ENCODE peak calls at places on chromosomes 1 and 21, in eight cellular contexts. O, Z, T, Q, L, F, D and E are unnamed samples.
A peak's percentile ranks its signal among the peaks of the same experiment; 100 is the strongest.

GRCh38 chr1:170707959-170708666 is 44.2 kb downstream of the PRRX1 start:
- DNase-seq in F (no peak), T (peak; percentile 90), Q (peak; percentile 31), L (no peak), O (no peak), Z (no peak), D (no peak), E (no peak)

GRCh38 chr1:110248746-110249145 is 38.6 kb downstream of the KCNC4 start:
- DNase-seq in F (no peak), O (no peak), T (no peak), Q (no peak), L (no peak), D (no peak), Z (no peak), E (no peak)

GRCh38 chr21:41769106-41769505 is 2.3 kb upstream of the RIPK4 start:
- DNase-seq in T (no peak), D (no peak), O (no peak), Z (no peak), L (peak; percentile 20), Q (no peak), F (no peak), E (peak; percentile 67)

GRCh38 chr1:228695015-228695955 is 40.0 kb upstream of the RHOU start:
- DNase-seq in Z (no peak), F (no peak), L (no peak), Q (no peak), T (no peak), O (no peak), D (no peak), E (no peak)

GRCh38 chr1:219798283-219799030 is 129.9 kb downstream of the SLC30A10 start:
- DNase-seq in T (peak; percentile 64), O (no peak), F (no peak), D (no peak), Q (no peak), Z (no peak), L (no peak), E (no peak)

GRCh38 chr1:151920147-151920546 is 10.8 kb upstream of the THEM4 start:
- DNase-seq in D (no peak), T (no peak), Q (no peak), O (no peak), F (no peak), Z (no peak), L (no peak), E (no peak)

GRCh38 chr1:170864238-170864637 is 71.1 kb upstream of the MROH9 start:
- DNase-seq in Z (no peak), L (no peak), O (no peak), F (peak; percentile 46), D (no peak), Q (peak; percentile 31), T (no peak), E (no peak)

GRCh38 chr1:200006711-200007110 is 20.8 kb upstream of the NR5A2 start:
- DNase-seq in D (no peak), O (no peak), Q (no peak), L (peak; percentile 63), F (no peak), T (no peak), Z (no peak), E (peak; percentile 9)

GRCh38 chr1:161119379-161120061 is 1.6 kb downstream of the NIT1 start:
- DNase-seq in Q (no peak), F (no peak), L (peak; percentile 86), O (no peak), T (peak; percentile 77), D (peak; percentile 90), Z (no peak), E (no peak)

GRCh38 chr1:44545961-44546360 is 128.3 kb downstream of the TMEM53 start:
- DNase-seq in Z (no peak), T (no peak), L (peak; percentile 51), Q (no peak), D (no peak), O (no peak), F (no peak), E (no peak)

GRCh38 chr1:60073605-60074278 is at the start of gene C1orf87:
- DNase-seq in F (no peak), O (no peak), D (peak; percentile 83), Q (no peak), T (no peak), Z (no peak), L (peak; percentile 20), E (no peak)

GRCh38 chr1:185156321-185156853 is 366 bp downstream of the TRMT1L start:
- DNase-seq in D (peak; percentile 53), T (no peak), Z (no peak), L (no peak), O (no peak), F (no peak), Q (no peak), E (no peak)

GRCh38 chr1:112956503-112957132 is 622 bp upstream of the SLC16A1 start:
- DNase-seq in D (peak; percentile 78), Q (peak; percentile 38), O (peak; percentile 10), Z (no peak), T (no peak), F (no peak), L (peak; percentile 5), E (peak; percentile 78)

GRCh38 chr1:107196973-107197562 is 56.2 kb downstream of the NTNG1 start:
- DNase-seq in T (peak; percentile 11), Z (no peak), F (no peak), D (peak; percentile 95), L (peak; percentile 16), O (no peak), Q (no peak), E (no peak)

GRCh38 chr1:183243190-183244065 is 57.4 kb downstream of the LAMC2 start:
- DNase-seq in F (no peak), D (no peak), O (no peak), Q (peak; percentile 76), L (peak; percentile 17), Z (peak; percentile 84), T (peak; percentile 71), E (peak; percentile 84)

GRCh38 chr1:234915923-234916675 is 212.5 kb downstream of the TOMM20 start:
- DNase-seq in T (no peak), Z (peak; percentile 85), O (peak; percentile 80), F (no peak), D (no peak), Q (peak; percentile 66), L (peak; percentile 58), E (no peak)

GRCh38 chr1:29641921-29642320 is 405.6 kb downstream of the PTPRU start:
- DNase-seq in O (no peak), Q (no peak), Z (no peak), F (no peak), T (no peak), D (no peak), L (no peak), E (no peak)

GRCh38 chr1:70627910-70628309 is 216.8 kb downstream of the CTH start:
- DNase-seq in F (no peak), L (peak; percentile 13), O (no peak), T (no peak), Q (no peak), Z (no peak), D (no peak), E (no peak)

GRCh38 chr1:56502700-56503245 is 76.6 kb downstream of the PLPP3 start:
- DNase-seq in D (no peak), Z (no peak), O (no peak), Q (no peak), T (no peak), F (no peak), L (no peak), E (no peak)

GRCh38 chr1:19272064-19272463 is 16.5 kb downstream of the AKR7A3 start:
- DNase-seq in O (no peak), F (no peak), D (no peak), Q (no peak), L (no peak), T (no peak), Z (no peak), E (no peak)

DNA sequence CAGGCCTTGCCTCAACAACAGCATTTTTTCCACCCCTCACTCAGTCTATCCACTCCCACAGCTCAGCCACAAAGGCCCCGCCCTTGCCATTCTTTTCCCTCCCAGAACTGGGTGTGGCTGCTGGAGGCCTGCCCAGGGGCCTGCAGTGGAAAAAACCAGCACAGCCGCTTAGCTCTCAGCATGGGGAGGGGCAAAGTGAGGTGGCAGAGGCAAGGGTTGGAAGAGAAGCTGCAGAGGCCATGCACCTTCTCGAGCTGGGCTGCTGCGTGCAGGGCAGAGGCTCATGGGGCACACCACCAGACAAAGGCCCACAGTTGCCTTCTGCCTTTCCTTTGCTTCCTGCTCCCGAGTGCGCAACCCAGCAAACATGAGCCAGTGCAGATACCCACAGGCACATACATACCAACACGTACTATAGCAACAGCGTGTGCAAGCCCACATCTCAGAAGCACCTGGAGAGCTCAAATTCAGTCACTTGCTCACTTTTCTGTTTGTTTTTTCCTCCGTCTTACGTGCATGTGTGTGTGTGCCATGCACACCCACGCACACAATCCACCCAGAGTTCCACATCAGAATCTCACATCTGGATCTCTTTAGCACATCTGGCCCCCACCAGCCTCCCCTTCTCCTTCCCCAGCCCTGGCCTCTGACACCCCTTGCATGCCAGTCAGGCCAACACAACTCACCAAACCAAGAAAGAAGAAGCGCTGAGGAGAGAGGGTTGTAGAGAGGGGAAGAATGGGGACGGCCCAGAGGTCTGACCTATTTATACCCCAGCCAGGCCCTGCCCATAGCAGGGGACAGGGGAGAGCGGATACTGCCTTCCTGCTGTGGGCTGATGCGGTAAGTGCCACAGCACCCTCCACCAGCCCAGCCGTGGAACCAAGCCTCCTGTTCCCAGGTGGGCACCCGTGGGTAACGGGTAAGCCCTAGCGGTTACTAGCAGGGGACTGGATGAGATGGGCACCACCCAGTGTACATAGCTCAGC is at the start of gene S100A4:
- DNase-seq in T (peak; percentile 99), Q (peak; percentile 95), F (peak; percentile 82), Z (peak; percentile 93), D (peak; percentile 96), L (peak; percentile 97), O (peak; percentile 93), E (peak; percentile 97)
- H3K4me3 ChIP-seq in T (peak within 1 kb of the TSS; percentile 91), Q (peak within 1 kb of the TSS; percentile 52), F (peak within 1 kb of the TSS; percentile 30), Z (peak within 1 kb of the TSS; percentile 60), D (peak within 1 kb of the TSS; percentile 27), L (no peak within 1 kb of the TSS), O (peak within 1 kb of the TSS; percentile 15), E (peak within 1 kb of the TSS; percentile 76)

GRCh38 chr1:168421399-168422004 is 122.3 kb downstream of the XCL2 start:
- DNase-seq in T (no peak), L (no peak), Z (no peak), O (no peak), D (no peak), Q (no peak), F (no peak), E (no peak)
- H3K4me3 ChIP-seq in T (no peak overlapping the region), L (no peak overlapping the region), Z (no peak overlapping the region), O (no peak overlapping the region), D (no peak overlapping the region), Q (no peak overlapping the region), F (no peak overlapping the region), E (no peak overlapping the region)

DNA sequence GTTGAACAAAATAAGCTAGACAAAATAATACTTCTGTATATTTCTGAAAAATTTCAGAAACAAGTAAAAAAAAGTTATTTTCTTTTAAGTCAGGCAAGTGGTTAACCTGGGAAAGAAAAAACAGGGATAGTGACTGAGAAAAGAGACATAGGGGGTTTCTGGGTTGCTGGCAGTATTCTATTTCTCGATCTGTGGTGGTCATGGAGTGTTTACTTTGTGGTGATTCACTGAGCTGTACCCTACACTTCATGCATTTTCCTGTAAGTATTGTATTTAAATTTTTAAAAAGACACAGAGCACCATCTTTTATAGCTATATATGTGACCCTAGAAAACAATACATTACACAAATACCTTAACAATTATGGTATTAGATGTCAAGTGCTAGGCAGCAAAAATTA is 58.2 kb downstream of the ZNF644 start:
- DNase-seq in Q (no peak), F (no peak), D (no peak), T (no peak), L (no peak), O (no peak), Z (no peak), E (no peak)
- H3K4me3 ChIP-seq in Q (no peak overlapping the region), F (no peak overlapping the region), D (no peak overlapping the region), T (no peak overlapping the region), L (no peak overlapping the region), O (no peak overlapping the region), Z (no peak overlapping the region), E (no peak overlapping the region)

GRCh38 chr1:201650608-201650933 is 111.6 kb downstream of the NAV1 start:
- DNase-seq in D (no peak), L (no peak), Q (no peak), F (no peak), T (no peak), O (no peak), Z (no peak), E (no peak)
- H3K4me3 ChIP-seq in D (peak overlapping the region; percentile 97), L (no peak overlapping the region), Q (peak overlapping the region; percentile 63), F (peak overlapping the region; percentile 56), T (peak overlapping the region; percentile 94), O (peak overlapping the region; percentile 42), Z (peak overlapping the region; percentile 59), E (peak overlapping the region; percentile 69)